ENCODE peak calls at places on chromosomes 11 and 22, in seven cellular contexts. One of them, this sample, is unnamed.

GRCh38 chr22:49966716-49967332 is 6.3 kb downstream of the PIM3 start:
- DNase-seq in IMR-90: no peak
- DNase-seq in H9: peak
- DNase-seq in mesendoderm: no peak
- DNase-seq in trophoblast cell: peak
- DNase-seq in H1: peak
- DNase-seq in mesenchymal stem cell: peak
- DNase-seq in this sample: no peak

GRCh38 chr22:20591295-20591645 is 83.9 kb downstream of the MED15 start:
- DNase-seq in IMR-90: no peak
- DNase-seq in trophoblast cell: no peak
- DNase-seq in mesenchymal stem cell: no peak
- DNase-seq in H1: peak
- DNase-seq in mesendoderm: no peak
- DNase-seq in H9: no peak
- DNase-seq in this sample: no peak

GRCh38 chr11:42543844-42544243 is 768.0 kb upstream of the API5 start:
- DNase-seq in mesenchymal stem cell: no peak
- DNase-seq in IMR-90: no peak
- DNase-seq in mesendoderm: no peak
- DNase-seq in trophoblast cell: no peak
- DNase-seq in H1: no peak
- DNase-seq in H9: no peak
- DNase-seq in this sample: no peak

GRCh38 chr11:2909145-2909914 is 19.9 kb downstream of the PHLDA2 start:
- DNase-seq in trophoblast cell: no peak
- DNase-seq in mesenchymal stem cell: no peak
- DNase-seq in IMR-90: no peak
- DNase-seq in H1: no peak
- DNase-seq in H9: no peak
- DNase-seq in mesendoderm: no peak
- DNase-seq in this sample: no peak

GRCh38 chr11:57514538-57515331 is 767 bp downstream of the SLC43A1 start:
- DNase-seq in H1: peak
- DNase-seq in mesendoderm: peak
- DNase-seq in IMR-90: peak
- DNase-seq in trophoblast cell: no peak
- DNase-seq in mesenchymal stem cell: peak
- DNase-seq in H9: peak
- DNase-seq in this sample: no peak

GRCh38 chr22:18056161-18056666 is 21.6 kb upstream of the PEX26 start:
- DNase-seq in mesendoderm: no peak
- DNase-seq in trophoblast cell: no peak
- DNase-seq in mesenchymal stem cell: peak
- DNase-seq in H9: no peak
- DNase-seq in H1: no peak
- DNase-seq in IMR-90: peak
- DNase-seq in this sample: no peak

GRCh38 chr11:94583885-94584500 is 16.8 kb downstream of the PIWIL4 start:
- DNase-seq in mesenchymal stem cell: peak
- DNase-seq in mesendoderm: no peak
- DNase-seq in H1: no peak
- DNase-seq in IMR-90: peak
- DNase-seq in H9: no peak
- DNase-seq in trophoblast cell: no peak
- DNase-seq in this sample: no peak

GRCh38 chr11:24697722-24698121 is 200.9 kb downstream of the LUZP2 start:
- DNase-seq in IMR-90: peak
- DNase-seq in H1: no peak
- DNase-seq in mesenchymal stem cell: peak
- DNase-seq in trophoblast cell: no peak
- DNase-seq in mesendoderm: no peak
- DNase-seq in H9: no peak
- DNase-seq in this sample: no peak

GRCh38 chr11:1275021-1275420 is 34.4 kb downstream of the TOLLIP start:
- DNase-seq in trophoblast cell: no peak
- DNase-seq in mesenchymal stem cell: no peak
- DNase-seq in H1: no peak
- DNase-seq in H9: no peak
- DNase-seq in IMR-90: no peak
- DNase-seq in mesendoderm: no peak
- DNase-seq in this sample: no peak

GRCh38 chr11:125364085-125364822 is 131.8 kb downstream of the FEZ1 start:
- DNase-seq in mesendoderm: no peak
- DNase-seq in H9: no peak
- DNase-seq in mesenchymal stem cell: peak
- DNase-seq in trophoblast cell: no peak
- DNase-seq in H1: no peak
- DNase-seq in IMR-90: peak
- DNase-seq in this sample: no peak

GRCh38 chr11:2380807-2381350 is 3.8 kb downstream of the CD81 start:
- DNase-seq in H1: no peak
- DNase-seq in H9: no peak
- DNase-seq in mesendoderm: no peak
- DNase-seq in trophoblast cell: peak
- DNase-seq in IMR-90: no peak
- DNase-seq in mesenchymal stem cell: peak
- DNase-seq in this sample: no peak

GRCh38 chr11:97007283-97007682 is 617.5 kb downstream of the JRKL start:
- DNase-seq in H9: no peak
- DNase-seq in mesendoderm: no peak
- DNase-seq in mesenchymal stem cell: no peak
- DNase-seq in IMR-90: no peak
- DNase-seq in trophoblast cell: no peak
- DNase-seq in H1: no peak
- DNase-seq in this sample: no peak

GRCh38 chr22:35921777-35922176 is 106.8 kb downstream of the RBFOX2 start:
- DNase-seq in trophoblast cell: peak
- DNase-seq in H9: peak
- DNase-seq in IMR-90: peak
- DNase-seq in H1: peak
- DNase-seq in mesenchymal stem cell: peak
- DNase-seq in mesendoderm: peak
- DNase-seq in this sample: peak

GRCh38 chr11:122600290-122600689 is 55.2 kb upstream of the UBASH3B start:
- DNase-seq in mesenchymal stem cell: no peak
- DNase-seq in H1: no peak
- DNase-seq in mesendoderm: no peak
- DNase-seq in H9: no peak
- DNase-seq in trophoblast cell: no peak
- DNase-seq in IMR-90: no peak
- DNase-seq in this sample: no peak

GRCh38 chr22:31337178-31337577 is 9.0 kb downstream of the PATZ1 start:
- DNase-seq in mesendoderm: no peak
- DNase-seq in trophoblast cell: no peak
- DNase-seq in mesenchymal stem cell: no peak
- DNase-seq in H1: no peak
- DNase-seq in IMR-90: peak
- DNase-seq in H9: no peak
- DNase-seq in this sample: no peak

GRCh38 chr22:22667966-22668880 is 23.8 kb downstream of the GGTLC2 start:
- DNase-seq in IMR-90: no peak
- DNase-seq in trophoblast cell: no peak
- DNase-seq in mesenchymal stem cell: no peak
- DNase-seq in H9: no peak
- DNase-seq in H1: no peak
- DNase-seq in mesendoderm: no peak
- DNase-seq in this sample: no peak

DNA sequence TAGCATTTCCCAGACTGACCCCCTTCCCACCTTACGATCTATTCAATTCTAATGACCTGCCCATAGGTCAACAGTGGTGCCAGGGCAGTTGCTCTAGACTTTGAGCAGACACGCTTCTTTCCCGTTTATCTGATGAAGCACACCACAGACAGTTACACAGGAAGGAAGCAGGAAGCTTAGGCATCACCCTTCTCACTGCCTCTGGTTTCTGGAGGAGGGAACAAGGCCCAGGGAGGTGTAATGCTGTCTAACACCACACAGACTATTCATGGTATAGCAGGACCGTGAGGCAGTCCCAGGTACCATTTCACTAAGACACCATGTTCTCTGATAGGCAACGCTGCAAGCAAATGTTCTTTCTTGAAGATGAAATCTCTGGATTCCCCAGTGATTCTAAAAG is 279.4 kb downstream of the NTM start:
- DNase-seq in IMR-90: no peak
- DNase-seq in mesendoderm: no peak
- DNase-seq in mesenchymal stem cell: no peak
- DNase-seq in H1: no peak
- DNase-seq in H9: no peak
- DNase-seq in trophoblast cell: no peak
- DNase-seq in this sample: no peak
- H2BK5ac ChIP-seq in IMR-90: no peak
- H2BK5ac ChIP-seq in mesendoderm: no peak
- H2BK5ac ChIP-seq in mesenchymal stem cell: no peak
- H2BK5ac ChIP-seq in H1: no peak
- H2BK5ac ChIP-seq in H9: no peak
- H2BK5ac ChIP-seq in trophoblast cell: no peak
- H2BK5ac ChIP-seq in this sample: no peak

GRCh38 chr11:73218830-73219215 is 742 bp downstream of the P2RY2 start:
- DNase-seq in mesendoderm: no peak
- DNase-seq in H9: no peak
- DNase-seq in mesenchymal stem cell: no peak
- DNase-seq in trophoblast cell: no peak
- DNase-seq in IMR-90: no peak
- DNase-seq in H1: no peak
- DNase-seq in this sample: no peak
- H3K4ac ChIP-seq in mesendoderm: no peak
- H3K4ac ChIP-seq in H9: no peak
- H3K4ac ChIP-seq in mesenchymal stem cell: no peak
- H3K4ac ChIP-seq in trophoblast cell: no peak
- H3K4ac ChIP-seq in IMR-90: no peak
- H3K4ac ChIP-seq in H1: no peak
- H3K4ac ChIP-seq in this sample: no peak

GRCh38 chr11:117197006-117197405 is 2.2 kb upstream of the TAGLN start:
- DNase-seq in mesendoderm: no peak
- DNase-seq in H9: no peak
- DNase-seq in trophoblast cell: no peak
- DNase-seq in mesenchymal stem cell: no peak
- DNase-seq in H1: no peak
- DNase-seq in IMR-90: no peak
- DNase-seq in this sample: no peak

GRCh38 chr11:117198613-117199012 is 557 bp upstream of the TAGLN start:
- DNase-seq in IMR-90: no peak
- DNase-seq in mesendoderm: no peak
- DNase-seq in H9: no peak
- DNase-seq in H1: no peak
- DNase-seq in trophoblast cell: no peak
- DNase-seq in mesenchymal stem cell: no peak
- DNase-seq in this sample: no peak

GRCh38 chr11:117195761-117196160 is 3.4 kb upstream of the TAGLN start:
- DNase-seq in H9: no peak
- DNase-seq in mesendoderm: no peak
- DNase-seq in H1: no peak
- DNase-seq in mesenchymal stem cell: no peak
- DNase-seq in trophoblast cell: no peak
- DNase-seq in IMR-90: no peak
- DNase-seq in this sample: no peak

GRCh38 chr11:117199061-117199915 is at the start of gene TAGLN:
- DNase-seq in trophoblast cell: no peak
- DNase-seq in IMR-90: peak
- DNase-seq in H1: peak
- DNase-seq in mesenchymal stem cell: peak
- DNase-seq in mesendoderm: peak
- DNase-seq in H9: peak
- DNase-seq in this sample: peak

DNA sequence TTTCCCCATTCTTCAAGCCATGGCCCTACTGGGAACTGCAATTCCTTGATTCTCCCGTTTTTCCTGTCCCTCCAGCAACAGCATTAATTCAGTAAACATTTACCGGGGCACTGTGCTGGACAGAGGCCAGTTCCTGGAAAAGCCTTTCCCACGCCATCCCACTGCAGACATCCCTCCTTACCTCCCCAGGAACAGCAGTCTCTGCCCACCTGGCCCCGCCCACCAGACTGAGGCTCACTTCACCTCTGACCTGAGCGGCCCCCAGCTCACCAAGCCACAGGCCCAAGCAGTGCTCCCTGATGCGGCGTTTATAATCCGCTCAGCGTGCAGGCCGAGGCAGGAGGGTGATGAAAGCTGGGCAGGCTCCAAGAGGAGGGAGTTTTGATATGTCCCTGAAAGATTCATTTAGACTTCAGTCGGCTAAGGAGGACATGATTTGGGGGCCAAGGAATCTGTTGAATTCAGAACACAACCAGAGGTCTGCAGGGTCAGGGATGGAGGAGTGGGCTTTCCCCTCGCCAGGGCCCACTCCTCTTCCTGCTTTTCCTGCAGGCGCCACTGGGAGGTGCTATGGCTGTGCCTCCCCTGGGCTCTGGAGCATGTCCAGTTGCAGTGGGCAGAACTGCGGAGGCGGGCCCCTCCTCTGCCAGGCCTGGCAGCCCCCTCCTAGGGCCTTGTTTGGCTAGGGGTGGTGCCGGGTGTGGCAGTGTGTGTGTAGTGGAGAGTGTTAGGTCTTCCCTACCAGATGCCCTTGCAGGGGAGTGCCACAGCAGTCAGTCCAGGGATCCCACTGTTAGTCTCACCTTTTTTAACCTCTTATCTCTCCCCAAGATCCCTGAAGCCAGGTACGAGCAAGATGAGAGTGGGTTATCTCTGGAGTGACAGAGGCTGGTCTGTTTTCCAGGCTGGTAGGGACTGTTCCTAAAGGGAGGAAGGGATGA is 1.4 kb upstream of the TAGLN start:
- DNase-seq in mesendoderm: peak
- DNase-seq in H9: peak
- DNase-seq in H1: peak
- DNase-seq in IMR-90: peak
- DNase-seq in mesenchymal stem cell: no peak
- DNase-seq in trophoblast cell: no peak
- DNase-seq in this sample: no peak
- H2BK5ac ChIP-seq in mesendoderm: peak
- H2BK5ac ChIP-seq in H9: no peak
- H2BK5ac ChIP-seq in H1: peak
- H2BK5ac ChIP-seq in IMR-90: peak
- H2BK5ac ChIP-seq in mesenchymal stem cell: peak
- H2BK5ac ChIP-seq in trophoblast cell: peak
- H2BK5ac ChIP-seq in this sample: no peak

DNA sequence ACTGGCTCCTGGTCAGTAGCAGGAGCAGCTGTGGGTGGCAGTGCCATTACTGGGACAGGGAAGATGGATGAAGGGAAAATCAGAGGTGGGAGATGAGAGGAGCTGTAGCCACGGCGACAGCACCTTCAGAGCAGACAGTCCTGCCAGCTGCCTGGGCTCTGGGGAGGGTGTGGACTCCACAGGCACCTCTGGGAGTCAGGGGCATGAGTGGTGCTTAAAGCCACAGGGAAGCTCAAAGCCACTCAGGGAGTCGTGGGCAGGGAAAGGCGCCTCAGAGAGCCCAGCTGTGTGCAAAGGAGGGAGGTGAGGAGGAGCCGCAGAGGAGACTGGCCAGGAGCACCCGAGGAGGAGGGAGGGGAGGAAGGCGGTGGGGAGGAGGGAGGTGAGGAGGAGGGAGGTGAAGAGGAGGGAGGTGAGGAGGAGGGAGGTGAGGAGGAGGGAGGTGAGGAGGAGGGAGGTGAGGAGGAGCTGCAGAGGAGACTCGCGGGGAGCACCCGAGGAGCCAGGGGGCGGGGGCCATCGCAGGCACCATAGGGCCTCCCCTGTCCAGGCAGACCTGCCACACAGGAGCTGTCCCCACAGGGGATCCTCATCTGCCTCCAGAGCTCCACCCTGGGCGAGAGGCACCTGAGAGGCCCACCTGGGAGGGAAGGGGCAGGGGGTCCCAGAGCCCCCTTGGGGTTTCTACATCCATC is 977.6 kb downstream of the BRD1 start:
- DNase-seq in H9: no peak
- DNase-seq in H1: no peak
- DNase-seq in mesenchymal stem cell: no peak
- DNase-seq in trophoblast cell: no peak
- DNase-seq in IMR-90: no peak
- DNase-seq in mesendoderm: no peak
- DNase-seq in this sample: no peak
- H3K4ac ChIP-seq in H9: no peak
- H3K4ac ChIP-seq in H1: no peak
- H3K4ac ChIP-seq in mesenchymal stem cell: no peak
- H3K4ac ChIP-seq in trophoblast cell: no peak
- H3K4ac ChIP-seq in IMR-90: no peak
- H3K4ac ChIP-seq in mesendoderm: no peak
- H3K4ac ChIP-seq in this sample: no peak

This sample was measured in neuronal stem cell.